ENCODE peak calls at places on chromosomes 2 and 18, in ten cellular contexts. U, G, R, D, E, H, T, C, B and K are unnamed samples.

GRCh38 chr2:44009136-44009744 is 13.5 kb upstream of the LRPPRC start:
- DNase-seq in R (no peak), U (no peak), C (no peak), H (no peak), D (no peak), T (no peak), B (no peak), G (no peak), E (no peak), K (no peak)

GRCh38 chr2:208354964-208355381 is 51.6 kb upstream of the PTH2R start:
- DNase-seq in B (no peak), R (no peak), D (no peak), E (no peak), G (no peak), C (no peak), T (no peak), H (no peak), U (no peak), K (no peak)

GRCh38 chr2:182165196-182165595 is 179.5 kb downstream of the PPP1R1C start:
- DNase-seq in T (no peak), R (peak), C (no peak), U (no peak), H (no peak), D (no peak), E (no peak), G (no peak), B (no peak), K (no peak)

GRCh38 chr18:64488698-64489097 is 339.8 kb upstream of the LINC00305 start:
- DNase-seq in G (no peak), E (no peak), R (no peak), B (no peak), C (no peak), H (no peak), U (no peak), T (no peak), D (no peak), K (no peak)

GRCh38 chr2:216775043-216775453 is 79.7 kb upstream of the IGFBP5 start:
- DNase-seq in B (no peak), U (peak), E (peak), D (peak), G (peak), T (peak), H (peak), C (no peak), R (peak), K (peak)

GRCh38 chr2:143451622-143452021 is 322.4 kb downstream of the ARHGAP15 start:
- DNase-seq in C (no peak), H (no peak), G (peak), B (no peak), R (no peak), E (no peak), U (peak), T (peak), D (peak), K (peak)

GRCh38 chr2:239970004-239970623 is 55.0 kb downstream of the NDUFA10 start:
- DNase-seq in D (peak), H (no peak), G (no peak), R (no peak), C (no peak), E (no peak), T (no peak), B (no peak), U (peak), K (no peak)

GRCh38 chr2:112031473-112031872 is 23.6 kb upstream of the TMEM87B start:
- DNase-seq in U (peak), H (no peak), R (peak), B (no peak), T (no peak), D (peak), C (no peak), E (peak), G (no peak), K (no peak)

GRCh38 chr2:23425338-23425871 is 40.4 kb downstream of the KLHL29 start:
- DNase-seq in H (no peak), U (no peak), D (no peak), R (no peak), E (peak), B (peak), G (no peak), T (no peak), C (no peak), K (no peak)

GRCh38 chr2:38261569-38262513 is 115.2 kb downstream of the ATL2 start:
- DNase-seq in U (no peak), R (no peak), T (no peak), G (no peak), B (no peak), D (no peak), H (no peak), C (no peak), E (no peak), K (no peak)

GRCh38 chr18:8242306-8242705 is 366.9 kb upstream of the RAB12 start:
- DNase-seq in D (no peak), C (no peak), R (peak), H (no peak), T (no peak), U (no peak), E (no peak), B (no peak), G (no peak), K (no peak)

GRCh38 chr18:25587545-25587944 is 235.6 kb upstream of the ZNF521 start:
- DNase-seq in U (no peak), T (no peak), E (no peak), C (no peak), H (no peak), D (no peak), B (no peak), R (no peak), G (no peak), K (no peak)

GRCh38 chr18:25595274-25595673 is 243.3 kb upstream of the ZNF521 start:
- DNase-seq in E (no peak), G (no peak), B (no peak), U (no peak), H (no peak), C (no peak), D (no peak), T (no peak), R (no peak), K (no peak)

GRCh38 chr18:25594351-25594750 is 242.4 kb upstream of the ZNF521 start:
- DNase-seq in C (no peak), G (peak), D (no peak), R (peak), E (no peak), T (peak), U (peak), H (no peak), B (no peak), K (no peak)

GRCh38 chr18:25590456-25590855 is 238.5 kb upstream of the ZNF521 start:
- DNase-seq in E (no peak), D (no peak), U (no peak), T (no peak), H (no peak), G (no peak), B (no peak), R (no peak), C (no peak), K (no peak)

DNA sequence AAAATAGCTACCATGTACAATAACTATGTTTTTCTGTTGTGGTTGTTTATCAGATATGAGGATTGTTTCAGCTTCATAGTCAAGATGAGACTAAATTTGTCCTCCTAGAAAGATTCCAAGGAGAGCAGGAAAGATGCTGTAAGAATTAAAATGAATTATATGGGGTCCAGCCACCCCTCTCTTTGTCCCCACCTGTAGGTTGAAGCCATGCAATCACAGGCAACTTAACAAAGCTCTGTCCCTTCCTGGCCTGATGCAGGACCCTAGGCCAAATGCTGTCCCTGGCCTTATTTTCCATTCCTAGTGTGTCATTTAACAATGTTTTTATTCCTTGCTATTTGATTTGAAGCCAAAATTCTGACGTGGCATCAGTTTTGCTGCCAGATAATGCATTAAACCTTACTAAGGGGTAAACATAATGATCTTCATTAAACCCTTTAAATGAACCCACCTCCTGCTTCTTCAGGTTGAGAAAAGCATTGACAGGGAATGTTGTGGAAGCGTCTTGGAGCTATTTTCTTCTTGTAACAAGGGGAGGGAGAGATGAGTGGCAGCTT is 240.9 kb upstream of the ZNF521 start:
- DNase-seq in E (no peak), H (no peak), D (no peak), B (no peak), R (peak), C (no peak), U (no peak), G (no peak), T (no peak), K (no peak)
- TF ChIP-seq CTCF in E (no peak), H (no peak), D (no peak), B (no peak), R (no peak), C (no peak), U (no peak), G (no peak), T (no peak), K (no peak)

GRCh38 chr18:68848242-68848641 is 50.4 kb downstream of the CCDC102B start:
- DNase-seq in E (no peak), B (no peak), R (no peak), U (no peak), T (no peak), H (no peak), D (no peak), G (no peak), C (no peak), K (no peak)

GRCh38 chr18:68843467-68844089 is 45.7 kb downstream of the CCDC102B start:
- DNase-seq in T (no peak), B (no peak), D (no peak), C (no peak), G (peak), U (peak), E (no peak), R (peak), H (no peak), K (no peak)

DNA sequence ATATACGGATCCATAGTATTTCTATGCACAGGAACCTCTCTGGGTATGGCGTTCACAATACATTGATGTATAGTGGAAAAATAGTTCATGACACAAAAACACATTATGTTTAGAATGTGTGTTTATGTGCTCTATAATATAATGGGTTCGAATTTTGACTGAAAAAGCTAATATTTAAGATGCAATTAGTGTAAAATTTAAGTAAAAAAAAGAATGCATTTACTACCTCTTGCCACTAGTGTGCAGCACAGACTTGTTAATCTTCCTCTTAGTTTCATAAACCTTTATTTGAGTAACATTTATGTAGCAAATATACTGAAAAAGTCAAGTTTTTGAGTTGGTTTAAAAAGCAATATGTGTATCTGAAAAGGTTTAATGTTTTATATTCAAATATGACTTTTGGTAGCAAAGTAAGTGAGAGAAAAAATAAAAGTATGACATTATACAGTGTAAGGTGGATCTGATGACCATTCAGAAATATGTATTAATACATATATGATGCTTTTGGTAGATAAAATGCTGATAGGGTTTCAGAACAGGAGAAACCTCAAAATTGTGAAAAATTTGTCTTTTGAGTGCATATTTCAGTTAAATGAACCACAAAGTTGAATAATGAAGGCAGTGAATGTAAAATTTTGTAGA is 49.5 kb downstream of the CCDC102B start:
- DNase-seq in H (no peak), C (peak), T (peak), G (peak), R (peak), B (no peak), E (no peak), D (peak), U (peak), K (no peak)
- TF ChIP-seq CTCF in H (no peak), C (peak), T (peak), G (peak), R (peak), B (no peak), E (peak), D (peak), U (peak), K (peak)

GRCh38 chr18:69839989-69840388 is 107.7 kb downstream of the CD226 start:
- DNase-seq in D (no peak), C (no peak), R (no peak), U (no peak), B (no peak), E (no peak), H (no peak), T (no peak), G (no peak), K (no peak)

GRCh38 chr18:69840445-69840844 is 107.2 kb downstream of the CD226 start:
- DNase-seq in R (peak), B (no peak), T (peak), H (no peak), U (peak), E (no peak), D (no peak), C (no peak), G (peak), K (no peak)

GRCh38 chr18:69844656-69845055 is 103.0 kb downstream of the CD226 start:
- DNase-seq in C (no peak), B (no peak), D (no peak), R (no peak), G (no peak), E (no peak), U (no peak), H (no peak), T (no peak), K (no peak)

GRCh38 chr18:69843047-69843446 is 104.6 kb downstream of the CD226 start:
- DNase-seq in H (no peak), T (no peak), G (no peak), E (no peak), R (no peak), D (no peak), U (no peak), B (no peak), C (no peak), K (no peak)

GRCh38 chr18:69845588-69846506 is 101.8 kb downstream of the CD226 start:
- DNase-seq in D (peak), R (no peak), G (peak), T (peak), H (no peak), U (no peak), B (no peak), E (no peak), C (no peak), K (no peak)
- TF ChIP-seq CTCF in D (no peak), R (no peak), G (no peak), T (no peak), H (no peak), U (no peak), B (no peak), E (no peak), C (peak), K (no peak)

GRCh38 chr2:96604104-96604503 is 34.0 kb downstream of the KANSL3 start:
- DNase-seq in E (peak), C (no peak), U (no peak), T (no peak), R (no peak), D (no peak), H (no peak), G (no peak), B (no peak), K (no peak)
- TF ChIP-seq CTCF in E (peak), C (no peak), U (peak), T (peak), R (no peak), D (no peak), H (no peak), G (no peak), B (no peak), K (peak)

DNA sequence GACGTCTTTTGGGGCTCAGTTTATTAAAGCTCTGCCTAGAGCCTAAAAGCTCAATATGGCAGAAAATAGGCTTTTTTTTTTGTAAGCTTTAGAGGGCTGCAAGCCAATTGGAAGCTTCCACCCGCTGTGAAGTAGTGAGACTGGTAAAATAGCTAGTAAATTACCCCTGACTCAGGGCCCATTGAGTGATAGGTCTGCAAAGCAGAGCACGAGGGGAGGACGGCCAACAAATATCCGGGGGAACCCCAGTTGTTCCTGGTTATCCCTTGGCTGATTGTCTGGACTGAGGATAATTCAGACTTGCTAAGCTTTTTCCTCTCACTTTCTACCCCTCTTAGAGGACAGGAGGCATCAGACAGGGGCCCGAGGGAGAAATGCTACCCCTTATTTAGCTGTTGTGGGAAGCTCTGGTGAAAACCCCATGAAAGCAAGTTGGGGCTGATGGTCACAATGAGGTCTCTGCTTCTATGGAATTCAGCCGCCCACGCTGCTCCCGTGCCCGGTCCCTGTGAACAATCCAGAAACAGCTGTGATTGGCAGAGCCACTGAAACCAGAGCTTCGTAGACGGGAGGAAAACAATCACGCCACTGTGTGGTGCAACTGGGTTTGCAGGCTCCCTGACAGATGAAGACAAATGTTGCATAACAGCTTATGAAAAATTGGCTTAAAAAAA is 141.9 kb upstream of the LGALSL start:
- DNase-seq in U (peak), E (no peak), D (peak), H (peak), C (no peak), B (no peak), G (peak), T (peak), R (peak), K (peak)
- TF ChIP-seq CTCF in U (peak), E (no peak), D (peak), H (peak), C (peak), B (no peak), G (peak), T (peak), R (peak), K (peak)